ENCODE peak calls at places on chromosomes 16 and 17, in five cellular contexts. T is breast epithelium, G is heart left ventricle, U is hepatocyte, M is endodermal cell. H is an unnamed sample.

GRCh38 chr17:80938556-80938955 is 53.1 kb upstream of the CHMP6 start:
- DNase-seq in T (no peak), G (no peak), U (no peak), M (no peak), H (peak; percentile 64)

GRCh38 chr16:87464691-87465300 is 28.0 kb downstream of the ZCCHC14 start:
- DNase-seq in T (no peak), G (peak; percentile 68), U (peak; percentile 80), M (no peak), H (no peak)

GRCh38 chr17:9116311-9116820 is 95.1 kb downstream of the NTN1 start:
- DNase-seq in T (no peak), G (no peak), U (no peak), M (peak; percentile 54), H (no peak)

GRCh38 chr17:59505610-59506276 is 59.7 kb upstream of the DHX40 start:
- DNase-seq in T (no peak), G (no peak), U (peak; percentile 44), M (peak; percentile 64), H (no peak)

GRCh38 chr17:29867643-29868181 is 62.3 kb downstream of the SSH2 start:
- DNase-seq in T (no peak), G (no peak), U (no peak), M (no peak), H (no peak)

GRCh38 chr17:40602445-40603443 is 37.5 kb upstream of the CCR7 start:
- DNase-seq in T (no peak), G (no peak), U (no peak), M (peak; percentile 37), H (peak; percentile 79)

GRCh38 chr17:57810740-57811632 is 38.9 kb downstream of the MRPS23 start:
- DNase-seq in T (no peak), G (peak; percentile 75), U (peak; percentile 30), M (peak; percentile 51), H (no peak)

GRCh38 chr17:76547183-76547641 is 7.4 kb downstream of the PRCD start:
- DNase-seq in T (no peak), G (peak; percentile 74), U (peak; percentile 82), M (peak; percentile 91), H (peak; percentile 55)

GRCh38 chr17:77470330-77470786 is 329.6 kb downstream of the SEC14L1 start:
- DNase-seq in T (no peak), G (no peak), U (no peak), M (no peak), H (no peak)

GRCh38 chr17:16517477-16517876 is 25.5 kb upstream of the LRRC75A start:
- DNase-seq in T (no peak), G (no peak), U (no peak), M (peak; percentile 32), H (no peak)

GRCh38 chr16:82432261-82432660 is 194.5 kb upstream of the CDH13 start:
- DNase-seq in T (no peak), G (no peak), U (peak; percentile 5), M (no peak), H (no peak)

GRCh38 chr16:51807551-51807950 is 656.5 kb upstream of the SALL1 start:
- DNase-seq in T (no peak), G (no peak), U (no peak), M (no peak), H (no peak)

GRCh38 chr16:48963306-48963705 is 318.3 kb downstream of the CBLN1 start:
- DNase-seq in T (no peak), G (no peak), U (peak; percentile 38), M (no peak), H (no peak)

GRCh38 chr17:51228177-51228576 is 31.7 kb downstream of the MBTD1 start:
- DNase-seq in T (no peak), G (no peak), U (no peak), M (no peak), H (no peak)

GRCh38 chr16:52482916-52483315 is 64.0 kb downstream of the TOX3 start:
- DNase-seq in T (no peak), G (no peak), U (no peak), M (no peak), H (no peak)

GRCh38 chr17:76727745-76728456 is 1.3 kb downstream of the METTL23 start:
- DNase-seq in T (no peak), G (no peak), U (no peak), M (peak; percentile 56), H (no peak)

GRCh38 chr16:81350306-81350615 is 35.5 kb downstream of the GAN start:
- DNase-seq in T (no peak), G (no peak), U (no peak), M (no peak), H (no peak)

GRCh38 chr16:50251375-50252081 is 14.8 kb upstream of the ADCY7 start:
- DNase-seq in T (no peak), G (no peak), U (no peak), M (no peak), H (no peak)

GRCh38 chr17:2655526-2655925 is 56.0 kb downstream of the CLUH start:
- DNase-seq in T (no peak), G (no peak), U (no peak), M (no peak), H (no peak)

GRCh38 chr17:3534881-3535252 is 22.7 kb downstream of the TRPV3 start:
- DNase-seq in T (no peak), G (no peak), U (no peak), M (peak; percentile 87), H (no peak)

GRCh38 chr16:23072769-23073549 is 76.3 kb downstream of the USP31 start:
- DNase-seq in T (no peak), G (no peak), U (no peak), M (no peak), H (no peak)
- H3K27ac ChIP-seq in T (peak overlapping the region; percentile 74), G (peak overlapping the region; percentile 77), U (no peak overlapping the region), M (no peak overlapping the region), H (no peak overlapping the region)

GRCh38 chr16:68644715-68645493 is at the start of gene CDH3:
- DNase-seq in T (peak; percentile 61), G (no peak), U (peak; percentile 80), M (peak; percentile 97), H (no peak)
- H3K4me3 ChIP-seq in T (peak within 1 kb of the TSS; percentile 81), G (no peak within 1 kb of the TSS), U (peak within 1 kb of the TSS; percentile 77), M (peak within 1 kb of the TSS; percentile 82), H (peak within 1 kb of the TSS; percentile 37)

DNA sequence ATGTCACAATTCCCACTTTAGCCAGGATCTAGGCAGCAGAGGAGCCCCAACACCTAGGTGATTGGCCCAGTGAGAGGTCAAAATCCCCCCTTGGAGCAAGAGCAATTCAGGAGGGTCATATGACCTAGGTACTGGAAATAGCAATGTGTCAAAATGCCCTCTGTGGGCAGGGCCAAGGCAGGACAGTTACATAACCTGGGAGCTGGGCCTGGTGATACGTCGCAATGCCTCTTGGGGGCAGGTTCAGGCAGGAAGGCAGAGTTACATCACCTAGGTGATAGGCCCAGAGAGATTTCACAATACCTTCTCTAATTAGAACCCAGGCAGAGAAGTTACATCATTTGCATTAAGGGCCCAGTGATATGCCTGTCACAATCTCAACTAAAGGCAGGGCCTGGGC is 1906.3 kb downstream of the TP53TG3F start:
- DNase-seq in T (no peak), G (no peak), U (no peak), M (no peak), H (no peak)
- H3K9me3 ChIP-seq in T (no peaks in the 10 kb centered on the region), G (no peaks in the 10 kb centered on the region), U (no peaks in the 10 kb centered on the region), M (peaks cover 96% of the 10 kb centered on the region), H (peaks cover 12% of the 10 kb centered on the region)

DNA sequence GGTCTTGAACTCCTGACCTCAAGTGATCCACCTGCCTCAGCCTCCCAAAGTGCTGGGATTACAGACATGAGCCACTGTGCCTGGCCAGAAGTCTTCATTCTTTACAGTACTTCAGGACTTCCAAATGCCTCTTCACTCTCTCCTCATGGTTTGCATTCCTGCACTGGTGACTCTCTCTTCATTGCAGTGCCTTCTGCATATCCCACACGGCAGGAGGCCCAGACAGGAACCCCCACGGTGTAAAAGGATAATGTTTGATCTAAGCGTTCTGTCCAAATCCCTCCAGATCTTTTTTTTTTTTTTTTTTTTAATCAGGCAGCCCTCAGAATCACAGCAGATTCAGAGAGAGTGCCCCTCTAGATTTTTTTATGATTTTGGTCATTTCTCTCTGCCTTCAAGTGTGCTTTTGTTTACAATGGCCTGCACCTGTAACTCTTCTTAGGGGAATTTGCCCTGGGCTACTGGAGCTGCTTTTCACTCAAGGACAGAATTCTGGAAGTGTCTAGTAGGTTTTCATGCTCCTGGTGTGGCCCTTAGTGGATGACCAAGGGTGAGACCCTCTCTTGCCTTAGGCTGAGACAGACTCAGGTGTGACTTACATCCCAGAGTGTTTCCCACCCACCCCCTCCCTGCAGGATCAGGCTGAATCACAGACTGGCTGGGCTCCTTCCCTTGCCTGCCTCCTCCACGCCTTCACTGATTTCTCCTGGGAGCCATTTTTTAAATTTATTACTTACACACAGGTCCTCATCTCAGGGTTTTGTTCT is 19.8 kb upstream of the NF1 start:
- DNase-seq in T (no peak), G (no peak), U (no peak), M (peak; percentile 90), H (no peak)
- H3K27ac ChIP-seq in T (no peak overlapping the region), G (no peak overlapping the region), U (no peak overlapping the region), M (no peak overlapping the region), H (no peak overlapping the region)

GRCh38 chr16:78666318-78666717 is 566.9 kb downstream of the WWOX start:
- DNase-seq in T (no peak), G (no peak), U (no peak), M (no peak), H (no peak)
- H3K4me3 ChIP-seq in T (no peak overlapping the region), G (no peak overlapping the region), U (no peak overlapping the region), M (no peak overlapping the region), H (no peak overlapping the region)

GRCh38 chr16:3408561-3409197 is 7.7 kb downstream of the ZNF174 start:
- DNase-seq in T (no peak), G (no peak), U (no peak), M (no peak), H (no peak)
- H3K9me3 ChIP-seq in T (peaks cover 93% of the 10 kb centered on the region), G (peaks cover 100% of the 10 kb centered on the region), U (peaks cover 60% of the 10 kb centered on the region), M (peaks cover 79% of the 10 kb centered on the region), H (peaks cover 48% of the 10 kb centered on the region)

DNA sequence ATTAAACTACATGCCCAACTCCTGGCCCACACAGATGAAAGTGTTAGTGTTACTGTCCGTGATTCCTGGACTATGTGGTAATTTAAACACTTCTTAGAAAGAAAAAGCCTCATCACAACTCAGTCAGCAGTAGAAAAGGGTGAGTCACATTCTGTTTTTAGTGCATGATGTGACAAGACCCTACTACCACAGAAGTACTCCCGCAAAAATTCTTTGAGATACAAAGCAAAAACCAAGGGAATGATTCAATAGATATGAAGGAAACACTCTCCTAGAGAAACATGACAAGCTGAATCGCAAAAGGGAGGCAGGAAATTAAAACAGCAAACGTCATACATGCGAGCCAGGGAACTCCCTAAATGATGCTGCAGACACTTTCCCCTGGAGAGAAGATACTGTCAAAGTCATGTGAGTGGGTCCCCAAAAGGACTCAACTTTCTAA is 14.4 kb downstream of the SNN start:
- DNase-seq in T (no peak), G (no peak), U (no peak), M (no peak), H (no peak)
- H3K27ac ChIP-seq in T (no peak overlapping the region), G (no peak overlapping the region), U (no peak overlapping the region), M (no peak overlapping the region), H (no peak overlapping the region)

GRCh38 chr17:65557349-65558310 is 3.8 kb downstream of the AXIN2 start:
- DNase-seq in T (no peak), G (no peak), U (peak; percentile 73), M (no peak), H (peak; percentile 12)
- H3K4me3 ChIP-seq in T (no peak overlapping the region), G (no peak overlapping the region), U (peak overlapping the region; percentile 97), M (no peak overlapping the region), H (no peak overlapping the region)

GRCh38 chr16:3306078-3306477 is 781 bp downstream of the ZNF75A start:
- DNase-seq in T (no peak), G (no peak), U (no peak), M (no peak), H (no peak)
- H3K9me3 ChIP-seq in T (peaks cover 89% of the 10 kb centered on the region), G (peaks cover 87% of the 10 kb centered on the region), U (peaks cover 62% of the 10 kb centered on the region), M (peaks cover 79% of the 10 kb centered on the region), H (peaks cover 17% of the 10 kb centered on the region)